ENCODE peak calls at places on chromosomes 11 and 22, in ten cellular contexts. Y, O, U, T, R, C, D, G, E and S are unnamed samples.

GRCh38 chr22:44337658-44338004 is 24.9 kb upstream of the SHISAL1 start:
- DNase-seq in Y (no peak), O (peak; percentile 36), U (no peak), T (peak; percentile 59), R (peak; percentile 76), C (peak; percentile 65), D (peak; percentile 69), G (peak; percentile 72), E (no peak), S (no peak)

GRCh38 chr22:42324991-42325710 is 54.7 kb upstream of the TCF20 start:
- DNase-seq in Y (no peak), O (no peak), U (no peak), T (no peak), R (no peak), C (no peak), D (no peak), G (no peak), E (no peak), S (no peak)

GRCh38 chr11:57379732-57380131 is 1.2 kb downstream of the PRG3 start:
- DNase-seq in Y (no peak), O (no peak), U (no peak), T (peak; percentile 37), R (peak; percentile 48), C (peak; percentile 39), D (peak; percentile 43), G (peak; percentile 24), E (no peak), S (no peak)

GRCh38 chr11:18277560-18278271 is 11.7 kb downstream of the SAA1 start:
- DNase-seq in Y (peak; percentile 60), O (no peak), U (no peak), T (no peak), R (peak; percentile 65), C (peak; percentile 7), D (no peak), G (peak; percentile 40), E (no peak), S (no peak)

GRCh38 chr11:2743427-2744110 is 43.8 kb upstream of the KCNQ1OT1 start:
- DNase-seq in Y (no peak), O (no peak), U (peak; percentile 58), T (no peak), R (no peak), C (no peak), D (no peak), G (no peak), E (no peak), S (no peak)

GRCh38 chr22:49995413-49996191 is 17.0 kb downstream of the IL17REL start:
- DNase-seq in Y (no peak), O (no peak), U (peak; percentile 60), T (no peak), R (no peak), C (no peak), D (no peak), G (no peak), E (peak; percentile 82), S (no peak)

GRCh38 chr11:2781413-2782274 is 81.8 kb upstream of the KCNQ1OT1 start:
- DNase-seq in Y (no peak), O (peak; percentile 34), U (peak; percentile 40), T (peak; percentile 7), R (no peak), C (peak; percentile 53), D (no peak), G (no peak), E (peak; percentile 83), S (peak; percentile 62)

GRCh38 chr11:68857037-68857586 is 15.4 kb upstream of the CPT1A start:
- DNase-seq in Y (no peak), O (no peak), U (no peak), T (no peak), R (no peak), C (no peak), D (no peak), G (no peak), E (no peak), S (no peak)

GRCh38 chr11:113906038-113906437 is 1.4 kb downstream of the HTR3B start:
- DNase-seq in Y (no peak), O (no peak), U (no peak), T (peak; percentile 9), R (peak; percentile 31), C (peak; percentile 29), D (peak; percentile 22), G (peak; percentile 22), E (no peak), S (no peak)

GRCh38 chr22:43482310-43482625 is 70.5 kb downstream of the MPPED1 start:
- DNase-seq in Y (no peak), O (no peak), U (no peak), T (no peak), R (no peak), C (no peak), D (no peak), G (no peak), E (no peak), S (no peak)

GRCh38 chr11:91173701-91174100 is 950.9 kb upstream of the CHORDC1 start:
- DNase-seq in Y (no peak), O (no peak), U (no peak), T (peak; percentile 46), R (peak; percentile 26), C (peak; percentile 80), D (no peak), G (no peak), E (no peak), S (no peak)
- TF ChIP-seq CTCF in Y (no peak), O (no peak), U (no peak), T (no peak), R (no peak), C (no peak), D (no peak), G (no peak), E (no peak), S (no peak)

DNA sequence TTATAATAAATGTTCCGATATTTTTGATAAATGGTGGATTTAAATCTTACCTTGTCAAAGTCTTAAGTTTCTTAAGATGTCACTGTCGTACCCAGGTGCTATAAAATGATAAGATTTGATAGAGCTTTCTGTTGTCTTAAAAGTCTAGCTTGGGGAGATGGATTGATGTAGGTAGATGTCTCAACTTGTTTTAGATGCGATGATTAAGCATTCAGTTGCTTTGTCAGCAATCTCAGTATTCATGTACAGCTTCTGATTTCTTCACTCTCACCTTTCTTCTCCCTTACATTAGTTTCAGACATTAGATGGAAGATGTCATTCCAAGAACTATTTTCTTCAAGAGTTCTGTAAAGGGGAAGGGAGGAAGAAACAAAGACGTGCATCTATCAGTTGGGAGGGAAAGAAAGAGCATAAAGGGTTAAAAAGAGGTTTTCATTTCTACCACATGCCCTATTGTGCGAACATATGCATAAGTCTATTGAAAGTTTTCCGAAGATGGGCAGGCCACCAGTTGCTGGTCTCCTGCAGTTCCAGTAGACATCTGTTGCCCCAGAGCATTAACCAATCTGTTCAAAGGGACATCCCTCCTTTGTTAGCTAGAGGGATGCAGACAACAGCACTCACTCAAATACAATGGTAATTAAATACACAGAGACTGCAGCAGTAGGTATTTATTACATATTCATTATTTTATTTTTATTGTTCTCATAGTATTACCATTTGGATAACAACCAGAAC is 38.4 kb downstream of the ZC3H12C start:
- DNase-seq in Y (no peak), O (no peak), U (no peak), T (no peak), R (no peak), C (no peak), D (no peak), G (no peak), E (no peak), S (no peak)
- H3K4me3 ChIP-seq in Y (no peak overlapping the region), O (no peak overlapping the region), U (no peak overlapping the region), T (no peak overlapping the region), R (no peak overlapping the region), C (no peak overlapping the region), D (no peak overlapping the region), G (no peak overlapping the region), E (no peak overlapping the region), S (no peak overlapping the region)

GRCh38 chr22:31870890-31871289 is 73.4 kb upstream of the YWHAH start:
- DNase-seq in Y (no peak), O (no peak), U (no peak), T (peak; percentile 83), R (peak; percentile 58), C (peak; percentile 81), D (no peak), G (peak; percentile 30), E (no peak), S (no peak)
- TF ChIP-seq CTCF in Y (no peak), O (no peak), U (no peak), T (peak; percentile 47), R (no peak), C (peak; percentile 52), D (no peak), G (peak; percentile 30), E (no peak), S (no peak)

GRCh38 chr11:62879150-62879549 is 1.5 kb upstream of the SLC3A2 start:
- DNase-seq in Y (no peak), O (no peak), U (no peak), T (no peak), R (peak; percentile 42), C (no peak), D (no peak), G (peak; percentile 34), E (no peak), S (no peak)
- H3K4me3 ChIP-seq in Y (no peak overlapping the region), O (no peak overlapping the region), U (no peak overlapping the region), T (no peak overlapping the region), R (no peak overlapping the region), C (no peak overlapping the region), D (peak overlapping the region; percentile 5), G (no peak overlapping the region), E (no peak overlapping the region), S (peak overlapping the region; percentile 91)

DNA sequence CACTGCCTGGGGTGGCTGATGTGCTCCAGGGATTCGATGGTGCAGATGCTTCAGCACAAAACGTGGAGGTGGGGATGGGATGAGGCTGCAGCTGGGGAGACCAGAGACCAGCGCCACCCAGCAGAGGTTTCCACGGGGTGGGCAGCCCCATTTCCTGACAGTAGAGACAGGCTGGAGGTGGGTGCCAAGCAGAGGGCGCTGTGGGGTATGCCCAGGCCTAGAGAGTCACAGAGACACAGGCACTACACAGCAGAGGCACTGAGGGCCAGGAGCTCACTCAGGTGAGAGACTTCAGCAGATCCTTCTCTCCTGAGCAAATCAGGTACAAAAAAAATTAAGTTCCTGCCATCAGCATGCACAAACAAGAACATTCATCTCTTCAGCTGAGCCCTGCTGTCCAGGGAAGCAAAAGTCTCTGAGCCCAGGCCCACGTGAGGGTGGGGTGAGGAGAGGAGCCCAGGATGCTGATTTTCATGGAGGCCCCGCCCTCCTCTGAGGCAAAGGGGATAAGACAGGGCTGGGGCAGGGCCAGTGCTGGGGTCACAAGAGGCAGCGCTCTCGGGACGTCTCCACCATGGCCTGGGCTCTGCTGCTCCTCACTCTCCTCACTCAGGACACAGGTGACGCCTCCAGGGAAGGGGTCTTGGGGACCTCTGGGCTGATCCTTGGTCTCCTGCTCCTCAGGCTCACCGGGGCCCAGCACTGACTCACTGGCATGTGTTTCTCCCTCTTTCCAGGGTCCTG is 53.1 kb downstream of the GGTLC2 start:
- DNase-seq in Y (no peak), O (no peak), U (peak; percentile 38), T (no peak), R (no peak), C (no peak), D (no peak), G (no peak), E (no peak), S (no peak)
- TF ChIP-seq CTCF in Y (no peak), O (no peak), U (no peak), T (no peak), R (no peak), C (no peak), D (no peak), G (no peak), E (no peak), S (no peak)